ENCODE peak calls at places on chromosomes 12 and 14, in six cellular contexts. One of them, this sample, is unnamed.

GRCh38 chr12:114711689-114712152 is 27.7 kb upstream of the TBX3 start:
- DNase-seq in cardiac fibroblast: no peak
- DNase-seq in neural progenitor cell: peak; percentile 17
- DNase-seq in fibroblast of pulmonary artery: no peak
- DNase-seq in HCT116: no peak
- DNase-seq in GM12878: no peak
- DNase-seq in this sample: no peak

GRCh38 chr12:124174406-124174805 is 120.5 kb upstream of the RFLNA start:
- DNase-seq in cardiac fibroblast: peak; percentile 43
- DNase-seq in neural progenitor cell: no peak
- DNase-seq in HCT116: no peak
- DNase-seq in fibroblast of pulmonary artery: peak; percentile 18
- DNase-seq in GM12878: no peak
- DNase-seq in this sample: peak; percentile 98

GRCh38 chr12:91064640-91065039 is 6.8 kb upstream of the KERA start:
- DNase-seq in cardiac fibroblast: no peak
- DNase-seq in fibroblast of pulmonary artery: no peak
- DNase-seq in GM12878: no peak
- DNase-seq in neural progenitor cell: no peak
- DNase-seq in HCT116: no peak
- DNase-seq in this sample: no peak

GRCh38 chr14:35287481-35288013 is 4.6 kb upstream of the PSMA6 start:
- DNase-seq in HCT116: no peak
- DNase-seq in GM12878: peak; percentile 55
- DNase-seq in neural progenitor cell: no peak
- DNase-seq in fibroblast of pulmonary artery: peak; percentile 68
- DNase-seq in cardiac fibroblast: peak; percentile 79
- DNase-seq in this sample: no peak

GRCh38 chr14:70838076-70838475 is 28.8 kb upstream of the MAP3K9 start:
- DNase-seq in cardiac fibroblast: no peak
- DNase-seq in GM12878: no peak
- DNase-seq in neural progenitor cell: no peak
- DNase-seq in HCT116: no peak
- DNase-seq in fibroblast of pulmonary artery: no peak
- DNase-seq in this sample: no peak

GRCh38 chr14:54475187-54475881 is 13.4 kb downstream of the GMFB start:
- DNase-seq in GM12878: no peak
- DNase-seq in HCT116: no peak
- DNase-seq in cardiac fibroblast: peak; percentile 33
- DNase-seq in neural progenitor cell: no peak
- DNase-seq in fibroblast of pulmonary artery: peak; percentile 48
- DNase-seq in this sample: no peak

GRCh38 chr14:97056086-97056485 is 258.9 kb downstream of the VRK1 start:
- DNase-seq in fibroblast of pulmonary artery: no peak
- DNase-seq in neural progenitor cell: no peak
- DNase-seq in GM12878: no peak
- DNase-seq in cardiac fibroblast: no peak
- DNase-seq in HCT116: no peak
- DNase-seq in this sample: no peak

GRCh38 chr14:105849933-105850626 is 323.7 kb downstream of the TMEM121 start:
- DNase-seq in HCT116: no peak
- DNase-seq in cardiac fibroblast: no peak
- DNase-seq in neural progenitor cell: no peak
- DNase-seq in GM12878: no peak
- DNase-seq in fibroblast of pulmonary artery: no peak
- DNase-seq in this sample: no peak

GRCh38 chr14:103126873-103127304 is 3.6 kb downstream of the TNFAIP2 start:
- DNase-seq in cardiac fibroblast: no peak
- DNase-seq in fibroblast of pulmonary artery: no peak
- DNase-seq in HCT116: no peak
- DNase-seq in neural progenitor cell: peak; percentile 95
- DNase-seq in GM12878: no peak
- DNase-seq in this sample: peak; percentile 42

GRCh38 chr14:100890451-100890850 is 13.1 kb downstream of the RTL1 start:
- DNase-seq in HCT116: no peak
- DNase-seq in cardiac fibroblast: no peak
- DNase-seq in neural progenitor cell: no peak
- DNase-seq in fibroblast of pulmonary artery: no peak
- DNase-seq in GM12878: no peak
- DNase-seq in this sample: no peak

GRCh38 chr12:22018860-22019259 is 27.2 kb upstream of the CMAS start:
- DNase-seq in neural progenitor cell: no peak
- DNase-seq in fibroblast of pulmonary artery: peak; percentile 14
- DNase-seq in GM12878: no peak
- DNase-seq in HCT116: no peak
- DNase-seq in cardiac fibroblast: peak; percentile 35
- DNase-seq in this sample: no peak
- TF ChIP-seq CTCF in neural progenitor cell: peak; percentile 52
- TF ChIP-seq CTCF in fibroblast of pulmonary artery: peak; percentile 32
- TF ChIP-seq CTCF in GM12878: peak; percentile 31
- TF ChIP-seq CTCF in HCT116: peak; percentile 27
- TF ChIP-seq CTCF in cardiac fibroblast: peak; percentile 35
- TF ChIP-seq CTCF in this sample: no peak

GRCh38 chr14:30873308-30874119 is 845 bp upstream of the COCH start:
- DNase-seq in fibroblast of pulmonary artery: no peak
- DNase-seq in GM12878: no peak
- DNase-seq in cardiac fibroblast: no peak
- DNase-seq in HCT116: no peak
- DNase-seq in neural progenitor cell: no peak
- DNase-seq in this sample: no peak
- H3K4me3 ChIP-seq in fibroblast of pulmonary artery: no peak overlapping the region
- H3K4me3 ChIP-seq in GM12878: peak overlapping the region; percentile 66
- H3K4me3 ChIP-seq in cardiac fibroblast: no peak overlapping the region
- H3K4me3 ChIP-seq in HCT116: peak overlapping the region; percentile 58
- H3K4me3 ChIP-seq in neural progenitor cell: peak overlapping the region; percentile 65
- H3K4me3 ChIP-seq in this sample: no peak overlapping the region

DNA sequence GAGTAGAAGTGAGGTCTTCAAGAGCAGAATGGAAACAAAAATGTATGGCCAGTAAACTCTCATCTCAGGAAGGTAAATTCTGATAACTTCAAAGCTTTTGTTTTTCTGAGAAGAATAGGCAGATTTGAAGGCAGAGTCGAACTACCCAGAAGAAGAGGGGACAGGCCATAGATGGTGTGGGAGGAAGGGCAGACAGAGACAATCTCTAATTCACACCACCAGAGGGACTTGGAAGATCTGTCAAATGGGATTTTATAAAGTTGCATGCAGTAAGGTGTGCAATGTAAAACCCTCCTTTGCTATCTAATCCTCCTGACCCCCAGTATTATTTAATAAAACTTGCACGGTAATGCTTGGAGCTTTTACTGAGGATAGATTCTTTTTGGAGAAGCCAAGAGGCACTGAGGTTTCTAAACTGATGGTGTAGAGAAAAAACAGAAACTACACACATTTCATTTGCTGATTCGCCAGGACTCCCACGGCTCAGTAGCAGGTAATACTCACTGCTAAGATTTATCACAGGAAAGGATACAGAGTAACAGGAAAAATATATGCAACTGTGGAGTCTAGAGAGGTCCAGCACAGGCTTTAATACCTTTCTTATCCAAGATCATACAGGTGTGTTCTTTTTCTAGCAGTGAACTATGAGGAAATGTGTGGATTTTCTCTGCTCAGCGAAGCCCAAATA is 18.3 kb downstream of the SLC38A2 start:
- DNase-seq in fibroblast of pulmonary artery: no peak
- DNase-seq in GM12878: no peak
- DNase-seq in neural progenitor cell: no peak
- DNase-seq in cardiac fibroblast: no peak
- DNase-seq in HCT116: no peak
- DNase-seq in this sample: no peak
- TF ChIP-seq CTCF in fibroblast of pulmonary artery: peak; percentile 14
- TF ChIP-seq CTCF in GM12878: peak; percentile 21
- TF ChIP-seq CTCF in neural progenitor cell: peak; percentile 22
- TF ChIP-seq CTCF in cardiac fibroblast: no peak
- TF ChIP-seq CTCF in HCT116: peak; percentile 46
- TF ChIP-seq CTCF in this sample: no peak

DNA sequence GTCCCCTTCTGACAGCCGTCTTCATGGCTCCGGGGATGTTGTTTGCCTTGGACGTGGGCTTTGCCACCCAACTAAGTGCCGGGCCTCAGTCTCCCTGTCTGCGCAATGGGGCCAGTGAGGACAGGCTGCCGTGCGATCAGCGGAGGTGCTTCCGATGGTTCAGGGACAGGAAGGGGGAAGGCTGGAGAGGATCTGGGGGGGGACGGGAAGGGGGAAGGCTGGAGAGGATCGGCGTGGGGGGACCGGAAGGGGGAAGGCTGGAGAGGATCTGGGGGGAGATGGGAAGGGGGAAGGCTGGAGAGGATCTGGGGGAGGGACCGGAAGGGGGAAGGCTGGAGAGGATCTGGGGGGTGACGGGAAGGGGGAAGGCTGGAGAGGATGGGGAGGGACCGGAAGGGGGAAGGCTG is 3.4 kb downstream of the MMP17 start:
- DNase-seq in neural progenitor cell: no peak
- DNase-seq in fibroblast of pulmonary artery: peak; percentile 82
- DNase-seq in HCT116: no peak
- DNase-seq in GM12878: no peak
- DNase-seq in cardiac fibroblast: peak; percentile 77
- DNase-seq in this sample: peak; percentile 93
- H3K4me3 ChIP-seq in neural progenitor cell: no peak overlapping the region
- H3K4me3 ChIP-seq in fibroblast of pulmonary artery: peak overlapping the region; percentile 62
- H3K4me3 ChIP-seq in HCT116: no peak overlapping the region
- H3K4me3 ChIP-seq in GM12878: no peak overlapping the region
- H3K4me3 ChIP-seq in cardiac fibroblast: peak overlapping the region; percentile 42
- H3K4me3 ChIP-seq in this sample: peak overlapping the region; percentile 69

GRCh38 chr12:122515275-122515674 is 11.5 kb downstream of the RSRC2 start:
- DNase-seq in fibroblast of pulmonary artery: no peak
- DNase-seq in cardiac fibroblast: no peak
- DNase-seq in GM12878: no peak
- DNase-seq in HCT116: no peak
- DNase-seq in neural progenitor cell: no peak
- DNase-seq in this sample: no peak
- TF ChIP-seq CTCF in fibroblast of pulmonary artery: no peak
- TF ChIP-seq CTCF in cardiac fibroblast: no peak
- TF ChIP-seq CTCF in GM12878: no peak
- TF ChIP-seq CTCF in HCT116: no peak
- TF ChIP-seq CTCF in neural progenitor cell: no peak
- TF ChIP-seq CTCF in this sample: no peak

GRCh38 chr12:106870116-106870515 is 85.6 kb upstream of the TMEM263 start:
- DNase-seq in GM12878: no peak
- DNase-seq in HCT116: no peak
- DNase-seq in neural progenitor cell: no peak
- DNase-seq in cardiac fibroblast: no peak
- DNase-seq in fibroblast of pulmonary artery: no peak
- DNase-seq in this sample: no peak
- H3K4me3 ChIP-seq in GM12878: no peak overlapping the region
- H3K4me3 ChIP-seq in HCT116: no peak overlapping the region
- H3K4me3 ChIP-seq in neural progenitor cell: no peak overlapping the region
- H3K4me3 ChIP-seq in cardiac fibroblast: no peak overlapping the region
- H3K4me3 ChIP-seq in fibroblast of pulmonary artery: no peak overlapping the region
- H3K4me3 ChIP-seq in this sample: no peak overlapping the region

GRCh38 chr12:104109446-104110271 is 28.4 kb downstream of the NFYB start:
- DNase-seq in neural progenitor cell: no peak
- DNase-seq in HCT116: no peak
- DNase-seq in GM12878: no peak
- DNase-seq in fibroblast of pulmonary artery: no peak
- DNase-seq in cardiac fibroblast: no peak
- DNase-seq in this sample: no peak
- TF ChIP-seq CTCF in neural progenitor cell: no peak
- TF ChIP-seq CTCF in HCT116: no peak
- TF ChIP-seq CTCF in GM12878: no peak
- TF ChIP-seq CTCF in fibroblast of pulmonary artery: no peak
- TF ChIP-seq CTCF in cardiac fibroblast: no peak
- TF ChIP-seq CTCF in this sample: no peak